ENCODE peak calls at places on chromosomes 1 and 21, in seven cellular contexts. X is CD8-positive, alpha-beta memory T cell; O is astrocyte of the spinal cord; Q is endothelial cell of umbilical vein; T is CD8-positive, alpha-beta T cell; N is pancreas; F is GM06990. J is an unnamed sample.

GRCh38 chr1:33460947-33461629 is 11.4 kb upstream of the ZSCAN20 start:
- DNase-seq in X (no peak), O (no peak), Q (peak; percentile 65), T (no peak), N (no peak), F (peak; percentile 55), J (no peak)

GRCh38 chr1:155192346-155193274 is 15.1 kb downstream of the THBS3 start:
- DNase-seq in X (peak; percentile 47), O (no peak), Q (no peak), T (peak; percentile 34), N (peak; percentile 82), F (no peak), J (no peak)

GRCh38 chr21:31612889-31613785 is 46.4 kb upstream of the SOD1 start:
- DNase-seq in X (no peak), O (no peak), Q (no peak), T (no peak), N (no peak), F (no peak), J (peak; percentile 4)

GRCh38 chr1:228362141-228362883 is 44.3 kb downstream of the TRIM11 start:
- DNase-seq in X (no peak), O (no peak), Q (no peak), T (no peak), N (peak; percentile 72), F (no peak), J (no peak)

GRCh38 chr1:109083923-109084322 is 6.6 kb upstream of the TMEM167B start:
- DNase-seq in X (no peak), O (no peak), Q (no peak), T (no peak), N (no peak), F (no peak), J (no peak)

GRCh38 chr1:176102700-176103244 is 104.3 kb downstream of the COP1 start:
- DNase-seq in X (no peak), O (no peak), Q (no peak), T (no peak), N (no peak), F (no peak), J (no peak)

GRCh38 chr1:179709841-179710329 is 33.2 kb upstream of the FAM163A start:
- DNase-seq in X (peak; percentile 58), O (peak; percentile 42), Q (peak; percentile 95), T (no peak), N (no peak), F (peak; percentile 18), J (peak; percentile 42)

GRCh38 chr1:204369006-204369726 is 9.4 kb upstream of the PLEKHA6 start:
- DNase-seq in X (no peak), O (no peak), Q (peak; percentile 57), T (no peak), N (no peak), F (no peak), J (no peak)

GRCh38 chr1:236394905-236395779 is 1.1 kb downstream of the EDARADD start:
- DNase-seq in X (no peak), O (no peak), Q (peak; percentile 5), T (peak; percentile 55), N (peak; percentile 72), F (peak; percentile 76), J (no peak)

GRCh38 chr1:236398538-236398937 is 4.5 kb downstream of the EDARADD start:
- DNase-seq in X (no peak), O (no peak), Q (no peak), T (no peak), N (no peak), F (no peak), J (no peak)

GRCh38 chr1:236397173-236397759 is 3.2 kb downstream of the EDARADD start:
- DNase-seq in X (no peak), O (no peak), Q (no peak), T (no peak), N (no peak), F (no peak), J (no peak)

GRCh38 chr1:236395780-236396664 is 1.9 kb downstream of the EDARADD start:
- DNase-seq in X (no peak), O (no peak), Q (no peak), T (no peak), N (peak; percentile 63), F (no peak), J (no peak)

GRCh38 chr1:236396665-236397043 is 2.6 kb downstream of the EDARADD start:
- DNase-seq in X (no peak), O (no peak), Q (no peak), T (no peak), N (no peak), F (no peak), J (no peak)
- H3K4me3 ChIP-seq in X (no peak overlapping the region), O (no peak overlapping the region), Q (no peak overlapping the region), T (no peak overlapping the region), N (peak overlapping the region; percentile 96), F (no peak overlapping the region), J (no peak overlapping the region)

GRCh38 chr1:64871256-64871655 is 95.1 kb downstream of the JAK1 start:
- DNase-seq in X (no peak), O (no peak), Q (peak; percentile 87), T (no peak), N (no peak), F (no peak), J (no peak)

GRCh38 chr1:64865105-64865757 is 101.1 kb downstream of the JAK1 start:
- DNase-seq in X (no peak), O (no peak), Q (no peak), T (no peak), N (no peak), F (no peak), J (no peak)

GRCh38 chr1:64866689-64867088 is 99.7 kb downstream of the JAK1 start:
- DNase-seq in X (no peak), O (no peak), Q (no peak), T (no peak), N (no peak), F (no peak), J (no peak)

GRCh38 chr1:64864018-64864945 is 102.1 kb downstream of the JAK1 start:
- DNase-seq in X (peak; percentile 40), O (no peak), Q (peak; percentile 90), T (peak; percentile 57), N (no peak), F (peak; percentile 88), J (no peak)

GRCh38 chr1:64867266-64867665 is 99.1 kb downstream of the JAK1 start:
- DNase-seq in X (no peak), O (no peak), Q (no peak), T (no peak), N (no peak), F (no peak), J (no peak)
- H3K4me3 ChIP-seq in X (no peak overlapping the region), O (no peak overlapping the region), Q (no peak overlapping the region), T (no peak overlapping the region), N (no peak overlapping the region), F (no peak overlapping the region), J (no peak overlapping the region)

DNA sequence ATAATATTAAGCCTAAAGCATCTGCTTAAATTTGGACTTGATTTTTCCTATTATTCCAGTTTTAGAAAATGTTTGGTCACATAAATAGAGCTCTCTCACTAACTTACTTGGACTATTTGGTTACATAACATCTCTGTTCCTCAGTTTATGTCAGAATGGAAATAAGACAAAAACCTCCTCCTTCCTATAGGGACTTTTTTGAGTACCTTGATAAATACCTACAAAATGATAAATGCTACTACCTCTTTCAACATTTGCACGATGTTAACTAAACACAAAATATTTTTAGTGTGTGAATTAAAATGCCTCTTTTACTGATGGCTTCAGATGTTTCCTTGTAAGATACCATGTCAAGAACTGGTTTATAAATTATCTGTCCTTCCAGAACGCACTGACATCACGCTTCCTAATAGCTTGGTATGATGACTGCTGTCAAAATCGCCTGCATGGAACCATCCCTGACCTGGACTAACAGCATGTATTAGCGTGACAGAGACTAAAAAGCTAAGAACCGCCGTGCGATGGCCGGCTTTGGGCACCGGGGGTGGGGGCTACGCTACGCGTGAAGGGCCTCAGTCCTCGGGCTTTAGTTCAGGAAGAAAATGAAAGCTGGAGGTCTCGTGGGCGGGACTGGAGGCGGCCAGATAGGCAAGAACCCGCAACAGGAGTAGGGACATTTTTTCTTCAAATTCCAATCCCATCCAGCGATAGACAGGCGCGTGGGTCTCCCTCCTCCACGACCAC is 133.3 kb upstream of the BARHL2 start:
- DNase-seq in X (no peak), O (no peak), Q (no peak), T (no peak), N (no peak), F (no peak), J (no peak)
- H3K4me3 ChIP-seq in X (peak overlapping the region; percentile 65), O (peak overlapping the region; percentile 53), Q (peak overlapping the region; percentile 32), T (peak overlapping the region; percentile 78), N (peak overlapping the region; percentile 75), F (peak overlapping the region; percentile 59), J (peak overlapping the region; percentile 78)

GRCh38 chr1:209755926-209756607 is at the start of gene TRAF3IP3:
- DNase-seq in X (peak; percentile 84), O (no peak), Q (no peak), T (peak; percentile 79), N (no peak), F (peak; percentile 69), J (no peak)

GRCh38 chr1:209761021-209761635 is 5.3 kb downstream of the TRAF3IP3 start:
- DNase-seq in X (no peak), O (no peak), Q (no peak), T (no peak), N (no peak), F (no peak), J (no peak)

GRCh38 chr1:209759829-209760359 is 4.0 kb downstream of the TRAF3IP3 start:
- DNase-seq in X (no peak), O (no peak), Q (no peak), T (no peak), N (no peak), F (no peak), J (no peak)

GRCh38 chr1:209758360-209758759 is 2.5 kb downstream of the TRAF3IP3 start:
- DNase-seq in X (no peak), O (no peak), Q (no peak), T (no peak), N (no peak), F (no peak), J (no peak)

GRCh38 chr1:209756608-209757445 is 974 bp downstream of the TRAF3IP3 start:
- DNase-seq in X (peak; percentile 56), O (no peak), Q (no peak), T (peak; percentile 46), N (no peak), F (peak; percentile 53), J (no peak)
- H3K4me3 ChIP-seq in X (peak overlapping the region; percentile 89), O (no peak overlapping the region), Q (no peak overlapping the region), T (peak overlapping the region; percentile 90), N (peak overlapping the region; percentile 26), F (peak overlapping the region; percentile 70), J (no peak overlapping the region)

GRCh38 chr1:37782491-37782890 is 11.2 kb upstream of the MANEAL start:
- DNase-seq in X (no peak), O (no peak), Q (no peak), T (no peak), N (no peak), F (no peak), J (no peak)

GRCh38 chr1:37778654-37779053 is 13.7 kb upstream of the EPHA10 start:
- DNase-seq in X (no peak), O (no peak), Q (no peak), T (no peak), N (no peak), F (no peak), J (no peak)

GRCh38 chr1:37776946-37777516 is 12.1 kb upstream of the EPHA10 start:
- DNase-seq in X (no peak), O (no peak), Q (no peak), T (no peak), N (no peak), F (no peak), J (no peak)
- H3K4me3 ChIP-seq in X (no peak overlapping the region), O (no peak overlapping the region), Q (no peak overlapping the region), T (no peak overlapping the region), N (no peak overlapping the region), F (no peak overlapping the region), J (no peak overlapping the region)

GRCh38 chr1:56424744-56425493 is 154.4 kb downstream of the PLPP3 start:
- DNase-seq in X (no peak), O (peak; percentile 67), Q (peak; percentile 75), T (no peak), N (peak; percentile 47), F (no peak), J (peak; percentile 36)
- H3K4me3 ChIP-seq in X (no peak overlapping the region), O (no peak overlapping the region), Q (no peak overlapping the region), T (no peak overlapping the region), N (no peak overlapping the region), F (no peak overlapping the region), J (no peak overlapping the region)